ENCODE peak calls at places on chromosome 11, in five cellular contexts. Q is colonic mucosa, L is PC-3, C is germinal center, N is cardiac septum. Y is an unnamed sample.

GRCh38 chr11:76265771-76266241 is 59.5 kb upstream of the WNT11 start:
- DNase-seq in L (no peak), C (no peak), Q (no peak), N (no peak), Y (no peak)

GRCh38 chr11:35216962-35217667 is 78.1 kb downstream of the CD44 start:
- DNase-seq in N (no peak), L (no peak), Q (no peak), C (no peak), Y (no peak)

GRCh38 chr11:109914809-109915653 is 178.2 kb upstream of the ZC3H12C start:
- DNase-seq in N (no peak), L (peak), Q (no peak), C (no peak), Y (no peak)

GRCh38 chr11:68839953-68840641 is 1.6 kb downstream of the CPT1A start:
- DNase-seq in N (no peak), Q (peak), C (no peak), L (peak), Y (peak)

GRCh38 chr11:73257342-73258103 is 14.6 kb upstream of the P2RY6 start:
- DNase-seq in Q (no peak), L (peak), C (no peak), N (no peak), Y (no peak)

GRCh38 chr11:23252426-23252825 is 392.2 kb upstream of the CCDC179 start:
- DNase-seq in Q (no peak), C (no peak), L (peak), N (no peak), Y (no peak)

GRCh38 chr11:540583-541432 is 3.5 kb downstream of the LRRC56 start:
- DNase-seq in C (no peak), L (no peak), N (no peak), Q (no peak), Y (no peak)

GRCh38 chr11:70637949-70638598 is 239.7 kb downstream of the CTTN start:
- DNase-seq in C (no peak), L (no peak), N (no peak), Q (no peak), Y (no peak)

GRCh38 chr11:77184136-77184860 is 56.3 kb downstream of the MYO7A start:
- DNase-seq in Q (no peak), C (no peak), L (no peak), N (no peak), Y (no peak)

Y was measured in HT-29.